ENCODE peak calls at places on chromosomes 13 and 19, in five cellular contexts. O is CD8-positive, alpha-beta T cell; I is fibroblast of pulmonary artery; A is PC-9; N is progenitor cell of endocrine pancreas. V is an unnamed sample.

GRCh38 chr19:17532116-17532515 is 20.7 kb downstream of the PGLS start:
- DNase-seq in N (no peak), A (no peak), I (no peak), O (no peak), V (no peak)

GRCh38 chr13:76014618-76015315 is 378.6 kb downstream of the LMO7 start:
- DNase-seq in O (no peak), I (peak), N (no peak), A (no peak), V (no peak)

GRCh38 chr19:21158523-21159135 is 16.8 kb downstream of the ZNF431 start:
- DNase-seq in O (no peak), I (peak), A (no peak), N (no peak), V (no peak)

GRCh38 chr13:48429886-48430285 is 17.0 kb upstream of the LPAR6 start:
- DNase-seq in A (no peak), I (no peak), N (no peak), O (no peak), V (peak)

GRCh38 chr19:15175609-15176008 is 25.2 kb downstream of the NOTCH3 start:
- DNase-seq in A (no peak), I (no peak), N (no peak), O (no peak), V (no peak)

GRCh38 chr19:42634409-42635232 is 39.9 kb upstream of the CEACAM8 start:
- DNase-seq in I (peak), N (no peak), A (no peak), O (no peak), V (peak)

GRCh38 chr19:23305555-23305954 is 55.4 kb upstream of the ZNF724 start:
- DNase-seq in I (no peak), N (no peak), O (no peak), A (no peak), V (no peak)

GRCh38 chr13:94901070-94901469 is 188.7 kb upstream of the SOX21 start:
- DNase-seq in I (no peak), O (no peak), A (no peak), N (no peak), V (no peak)

GRCh38 chr13:64266024-64266423 is 2850.4 kb upstream of the PCDH20 start:
- DNase-seq in I (no peak), O (no peak), N (no peak), A (no peak), V (no peak)

GRCh38 chr19:40378509-40378908 is 11.5 kb downstream of the HIPK4 start:
- DNase-seq in A (no peak), I (no peak), N (no peak), O (no peak), V (no peak)
- TF ChIP-seq CTCF in A (no peak), I (no peak), N (no peak), O (no peak), V (no peak)

GRCh38 chr13:111050539-111050879 is 64.6 kb upstream of the ARHGEF7 start:
- DNase-seq in O (no peak), N (no peak), I (no peak), A (no peak), V (no peak)
- TF ChIP-seq CTCF in O (no peak), N (no peak), I (no peak), A (no peak), V (no peak)

GRCh38 chr13:50911937-50912624 is 2.5 kb downstream of the RNASEH2B start:
- DNase-seq in A (peak), O (peak), N (peak), I (peak), V (peak)

GRCh38 chr13:50909605-50910482 is at the start of gene RNASEH2B:
- DNase-seq in N (peak), O (peak), I (peak), A (peak), V (peak)

GRCh38 chr13:50910483-50910805 is 853 bp downstream of the RNASEH2B start:
- DNase-seq in I (peak), A (no peak), N (peak), O (no peak), V (peak)

GRCh38 chr13:50912851-50913250 is 3.3 kb downstream of the RNASEH2B start:
- DNase-seq in N (no peak), A (no peak), I (no peak), O (no peak), V (no peak)

GRCh38 chr13:50911051-50911690 is 1.6 kb downstream of the RNASEH2B start:
- DNase-seq in N (no peak), O (no peak), I (peak), A (no peak), V (peak)
- TF ChIP-seq CTCF in N (no peak), O (no peak), I (no peak), A (no peak), V (no peak)

DNA sequence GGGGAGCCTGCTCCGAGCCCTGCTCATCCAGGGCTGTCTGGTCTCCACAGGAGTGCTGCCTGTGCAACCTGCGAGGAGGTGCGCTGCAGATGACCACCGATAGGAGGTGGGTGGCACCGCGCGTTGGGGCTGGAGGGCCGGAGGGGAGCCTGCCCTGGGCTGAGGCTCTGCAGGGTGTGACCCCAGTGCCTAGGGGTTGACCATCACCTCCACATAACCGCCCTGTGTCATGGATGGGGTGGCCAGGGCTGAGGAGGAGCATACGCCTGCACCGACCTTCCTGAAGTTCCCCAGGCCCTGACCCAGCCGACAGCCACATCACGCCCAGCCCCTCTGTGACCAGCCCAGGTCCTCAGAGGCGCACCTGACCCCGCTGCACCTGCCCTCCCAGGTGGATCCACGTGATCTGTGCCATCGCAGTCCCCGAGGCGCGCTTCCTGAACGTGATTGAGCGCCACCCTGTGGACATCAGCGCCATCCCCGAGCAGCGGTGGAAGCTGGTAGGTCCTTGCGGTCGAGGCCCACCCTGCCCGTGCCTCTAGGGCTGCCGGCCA is 168.7 kb downstream of the KDM4B start:
- DNase-seq in N (no peak), A (no peak), I (no peak), O (no peak), V (no peak)
- TF ChIP-seq CTCF in N (peak), A (no peak), I (no peak), O (no peak), V (peak)

GRCh38 chr13:25248071-25248470 is 39.2 kb downstream of the MTMR6 start:
- DNase-seq in O (no peak), N (no peak), A (no peak), I (no peak), V (no peak)

GRCh38 chr13:25247345-25247744 is 39.9 kb downstream of the MTMR6 start:
- DNase-seq in A (no peak), I (no peak), N (no peak), O (no peak), V (no peak)

GRCh38 chr13:25252770-25253169 is 34.5 kb downstream of the MTMR6 start:
- DNase-seq in A (no peak), I (no peak), N (no peak), O (no peak), V (no peak)

GRCh38 chr13:25252229-25252628 is 35.1 kb downstream of the MTMR6 start:
- DNase-seq in O (no peak), I (no peak), N (no peak), A (no peak), V (no peak)

DNA sequence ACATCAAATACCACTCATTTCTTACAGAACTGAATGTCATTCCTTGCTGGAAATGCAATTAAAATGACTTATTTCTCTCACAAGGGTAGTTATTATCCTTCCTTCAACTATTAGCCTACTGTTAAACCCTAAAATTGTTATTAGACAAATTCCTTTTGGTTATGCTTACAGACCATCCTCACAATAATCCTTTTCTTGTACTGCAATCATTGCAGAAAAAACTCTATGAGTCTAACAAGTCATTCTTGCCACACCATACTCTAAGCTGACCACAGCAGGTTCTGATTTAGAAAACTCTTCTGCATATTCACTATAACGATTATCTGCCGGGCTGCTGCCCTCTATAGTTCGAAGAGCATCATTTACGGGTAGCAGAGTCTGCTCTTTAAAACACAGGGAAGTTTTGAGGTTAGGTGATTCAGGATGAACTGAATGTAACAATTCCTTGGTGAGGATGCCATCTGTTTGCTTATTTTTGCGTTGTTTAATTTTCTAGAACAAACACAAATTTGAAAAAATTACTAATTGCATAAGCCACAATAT is 38.2 kb downstream of the MTMR6 start:
- DNase-seq in A (no peak), I (peak), N (no peak), O (no peak), V (peak)
- TF ChIP-seq CTCF in A (no peak), I (peak), N (peak), O (no peak), V (peak)

GRCh38 chr13:82330499-82330898 is 1551.8 kb downstream of the SLITRK1 start:
- DNase-seq in O (no peak), I (peak), A (no peak), N (no peak), V (peak)
- TF ChIP-seq CTCF in O (no peak), I (peak), A (peak), N (peak), V (peak)

V was measured in GM10248.